ENCODE peak calls at places on chromosomes 2 and 18, in seven cellular contexts. One of them, this sample, is unnamed.

GRCh38 chr2:212337486-212338343 is 200.9 kb downstream of the ERBB4 start:
- DNase-seq in pancreas: no peak
- DNase-seq in central memory CD4-positive, alpha-beta T cell: no peak
- DNase-seq in heart left ventricle: no peak
- DNase-seq in uterus: no peak
- DNase-seq in T-cell: no peak
- DNase-seq in NCI-H2171 treated with DMSO at 0.1 percent for 48 hours: no peak
- DNase-seq in this sample: no peak

GRCh38 chr2:75053484-75054112 is 95.2 kb downstream of the POLE4 start:
- DNase-seq in pancreas: peak; percentile 39
- DNase-seq in central memory CD4-positive, alpha-beta T cell: no peak
- DNase-seq in heart left ventricle: no peak
- DNase-seq in uterus: no peak
- DNase-seq in T-cell: no peak
- DNase-seq in NCI-H2171 treated with DMSO at 0.1 percent for 48 hours: peak; percentile 50
- DNase-seq in this sample: no peak

GRCh38 chr2:77767388-77768076 is 245.4 kb upstream of the LRRTM4 start:
- DNase-seq in pancreas: no peak
- DNase-seq in central memory CD4-positive, alpha-beta T cell: no peak
- DNase-seq in heart left ventricle: no peak
- DNase-seq in uterus: no peak
- DNase-seq in T-cell: no peak
- DNase-seq in NCI-H2171 treated with DMSO at 0.1 percent for 48 hours: no peak
- DNase-seq in this sample: no peak

GRCh38 chr2:88016948-88017779 is 817 bp upstream of the RNU2-63P start:
- DNase-seq in pancreas: peak; percentile 26
- DNase-seq in central memory CD4-positive, alpha-beta T cell: no peak
- DNase-seq in heart left ventricle: peak; percentile 39
- DNase-seq in uterus: no peak
- DNase-seq in T-cell: peak; percentile 32
- DNase-seq in NCI-H2171 treated with DMSO at 0.1 percent for 48 hours: peak; percentile 83
- DNase-seq in this sample: no peak

GRCh38 chr2:53768233-53768542 is 584 bp downstream of the CHAC2 start:
- DNase-seq in pancreas: no peak
- DNase-seq in central memory CD4-positive, alpha-beta T cell: no peak
- DNase-seq in heart left ventricle: no peak
- DNase-seq in uterus: peak; percentile 24
- DNase-seq in T-cell: peak; percentile 66
- DNase-seq in NCI-H2171 treated with DMSO at 0.1 percent for 48 hours: peak; percentile 87
- DNase-seq in this sample: no peak

GRCh38 chr2:203427061-203427460 is 98.9 kb downstream of the ABI2 start:
- DNase-seq in pancreas: no peak
- DNase-seq in central memory CD4-positive, alpha-beta T cell: no peak
- DNase-seq in heart left ventricle: no peak
- DNase-seq in uterus: no peak
- DNase-seq in T-cell: no peak
- DNase-seq in NCI-H2171 treated with DMSO at 0.1 percent for 48 hours: no peak
- DNase-seq in this sample: no peak

GRCh38 chr18:54388203-54389142 is 30.8 kb downstream of the C18orf54 start:
- DNase-seq in pancreas: no peak
- DNase-seq in central memory CD4-positive, alpha-beta T cell: no peak
- DNase-seq in heart left ventricle: no peak
- DNase-seq in uterus: no peak
- DNase-seq in T-cell: no peak
- DNase-seq in NCI-H2171 treated with DMSO at 0.1 percent for 48 hours: peak; percentile 18
- DNase-seq in this sample: no peak

GRCh38 chr2:207504513-207505171 is 25.1 kb upstream of the CREB1 start:
- DNase-seq in pancreas: no peak
- DNase-seq in central memory CD4-positive, alpha-beta T cell: no peak
- DNase-seq in heart left ventricle: peak; percentile 29
- DNase-seq in uterus: peak; percentile 19
- DNase-seq in T-cell: no peak
- DNase-seq in NCI-H2171 treated with DMSO at 0.1 percent for 48 hours: no peak
- DNase-seq in this sample: no peak

GRCh38 chr2:170265321-170265720 is 87.4 kb downstream of the MYO3B start:
- DNase-seq in pancreas: no peak
- DNase-seq in central memory CD4-positive, alpha-beta T cell: no peak
- DNase-seq in heart left ventricle: no peak
- DNase-seq in uterus: no peak
- DNase-seq in T-cell: no peak
- DNase-seq in NCI-H2171 treated with DMSO at 0.1 percent for 48 hours: no peak
- DNase-seq in this sample: no peak

GRCh38 chr2:145751634-145752033 is 1231.7 kb upstream of the ZEB2 start:
- DNase-seq in pancreas: no peak
- DNase-seq in central memory CD4-positive, alpha-beta T cell: no peak
- DNase-seq in heart left ventricle: no peak
- DNase-seq in uterus: no peak
- DNase-seq in T-cell: no peak
- DNase-seq in NCI-H2171 treated with DMSO at 0.1 percent for 48 hours: no peak
- DNase-seq in this sample: no peak

GRCh38 chr18:3486514-3486913 is 36.5 kb downstream of the TGIF1 start:
- DNase-seq in pancreas: no peak
- DNase-seq in central memory CD4-positive, alpha-beta T cell: no peak
- DNase-seq in heart left ventricle: no peak
- DNase-seq in uterus: no peak
- DNase-seq in T-cell: no peak
- DNase-seq in NCI-H2171 treated with DMSO at 0.1 percent for 48 hours: no peak
- DNase-seq in this sample: no peak

GRCh38 chr2:62826141-62826540 is 120.6 kb downstream of the EHBP1 start:
- DNase-seq in pancreas: no peak
- DNase-seq in central memory CD4-positive, alpha-beta T cell: no peak
- DNase-seq in heart left ventricle: no peak
- DNase-seq in uterus: no peak
- DNase-seq in T-cell: no peak
- DNase-seq in NCI-H2171 treated with DMSO at 0.1 percent for 48 hours: no peak
- DNase-seq in this sample: no peak

GRCh38 chr2:69753659-69754350 is 11.9 kb downstream of the ANXA4 start:
- DNase-seq in pancreas: no peak
- DNase-seq in central memory CD4-positive, alpha-beta T cell: no peak
- DNase-seq in heart left ventricle: no peak
- DNase-seq in uterus: no peak
- DNase-seq in T-cell: no peak
- DNase-seq in NCI-H2171 treated with DMSO at 0.1 percent for 48 hours: no peak
- DNase-seq in this sample: no peak

GRCh38 chr2:219269362-219270054 is 9.7 kb upstream of the DNAJB2 start:
- DNase-seq in pancreas: peak; percentile 56
- DNase-seq in central memory CD4-positive, alpha-beta T cell: no peak
- DNase-seq in heart left ventricle: no peak
- DNase-seq in uterus: no peak
- DNase-seq in T-cell: no peak
- DNase-seq in NCI-H2171 treated with DMSO at 0.1 percent for 48 hours: peak; percentile 26
- DNase-seq in this sample: peak; percentile 91

GRCh38 chr2:45607701-45608100 is 3.4 kb downstream of the SRBD1 start:
- DNase-seq in pancreas: no peak
- DNase-seq in central memory CD4-positive, alpha-beta T cell: no peak
- DNase-seq in heart left ventricle: no peak
- DNase-seq in uterus: no peak
- DNase-seq in T-cell: no peak
- DNase-seq in NCI-H2171 treated with DMSO at 0.1 percent for 48 hours: peak; percentile 4
- DNase-seq in this sample: no peak

GRCh38 chr18:69588301-69588700 is 187.6 kb downstream of the DOK6 start:
- DNase-seq in pancreas: no peak
- DNase-seq in central memory CD4-positive, alpha-beta T cell: no peak
- DNase-seq in heart left ventricle: no peak
- DNase-seq in uterus: no peak
- DNase-seq in T-cell: no peak
- DNase-seq in NCI-H2171 treated with DMSO at 0.1 percent for 48 hours: no peak
- DNase-seq in this sample: no peak

GRCh38 chr2:191607101-191607500 is 70.8 kb upstream of the NABP1 start:
- DNase-seq in pancreas: no peak
- DNase-seq in central memory CD4-positive, alpha-beta T cell: no peak
- DNase-seq in heart left ventricle: no peak
- DNase-seq in uterus: no peak
- DNase-seq in T-cell: no peak
- DNase-seq in NCI-H2171 treated with DMSO at 0.1 percent for 48 hours: no peak
- DNase-seq in this sample: no peak

GRCh38 chr2:131121464-131121863 is 16.3 kb downstream of the PLEKHB2 start:
- DNase-seq in pancreas: no peak
- DNase-seq in central memory CD4-positive, alpha-beta T cell: no peak
- DNase-seq in heart left ventricle: peak; percentile 11
- DNase-seq in uterus: no peak
- DNase-seq in T-cell: no peak
- DNase-seq in NCI-H2171 treated with DMSO at 0.1 percent for 48 hours: no peak
- DNase-seq in this sample: no peak

This sample was measured in Peyer's patch.